ENCODE peak calls at places on chromosomes 13 and 19, in seven cellular contexts. R is left ventricle myocardium inferior, L is retinal pigment epithelial cell, J is astrocyte of the spinal cord, G is breast epithelium, M is upper lobe of right lung, H is IMR-90. T is an unnamed sample.

GRCh38 chr13:43911871-43912270 is 32.2 kb downstream of the LACC1 start:
- DNase-seq in R (no peak), L (no peak), J (no peak), G (no peak), M (no peak), H (no peak), T (no peak)

GRCh38 chr19:48487944-48488343 is 18.8 kb downstream of the CYTH2 start:
- DNase-seq in R (peak), L (peak), J (peak), G (peak), M (peak), H (peak), T (no peak)

GRCh38 chr19:41351339-41352245 is 2.1 kb downstream of the TGFB1 start:
- DNase-seq in R (peak), L (no peak), J (peak), G (no peak), M (peak), H (peak), T (no peak)

GRCh38 chr19:31553844-31554215 is 204.6 kb upstream of the TSHZ3 start:
- DNase-seq in R (no peak), L (no peak), J (no peak), G (no peak), M (no peak), H (no peak), T (no peak)

GRCh38 chr13:102960959-102961358 is 105.3 kb downstream of the SLC10A2 start:
- DNase-seq in R (no peak), L (no peak), J (no peak), G (no peak), M (no peak), H (no peak), T (no peak)

GRCh38 chr19:31349160-31349881 is at the start of gene TSHZ3:
- DNase-seq in R (peak), L (no peak), J (peak), G (no peak), M (peak), H (peak), T (no peak)

GRCh38 chr19:10334340-10335148 is 1.2 kb upstream of the RAVER1 start:
- DNase-seq in R (peak), L (peak), J (peak), G (peak), M (peak), H (peak), T (peak)

GRCh38 chr13:54383604-54384003 is 1355.0 kb downstream of the OLFM4 start:
- DNase-seq in R (no peak), L (no peak), J (no peak), G (no peak), M (no peak), H (no peak), T (no peak)

GRCh38 chr19:48806518-48806817 is 4.4 kb downstream of the BCAT2 start:
- DNase-seq in R (no peak), L (no peak), J (peak), G (no peak), M (no peak), H (no peak), T (no peak)

GRCh38 chr13:21071894-21072293 is 10.5 kb upstream of the LATS2 start:
- DNase-seq in R (no peak), L (no peak), J (no peak), G (no peak), M (no peak), H (no peak), T (no peak)

GRCh38 chr13:62194371-62194770 is 778.7 kb upstream of the PCDH20 start:
- DNase-seq in R (no peak), L (no peak), J (no peak), G (no peak), M (no peak), H (no peak), T (no peak)

GRCh38 chr19:5877427-5877826 is 7.1 kb upstream of the FUT5 start:
- DNase-seq in R (no peak), L (no peak), J (no peak), G (no peak), M (no peak), H (no peak), T (no peak)

GRCh38 chr13:103282571-103283450 is 216.6 kb upstream of the SLC10A2 start:
- DNase-seq in R (no peak), L (peak), J (peak), G (no peak), M (no peak), H (peak), T (peak)

GRCh38 chr13:24071423-24072075 is 89.0 kb upstream of the SPATA13 start:
- DNase-seq in R (no peak), L (no peak), J (peak), G (no peak), M (no peak), H (peak), T (no peak)

GRCh38 chr19:15201374-15202023 is 704 bp upstream of the NOTCH3 start:
- DNase-seq in R (no peak), L (no peak), J (no peak), G (no peak), M (no peak), H (no peak), T (no peak)
- H3K4me3 ChIP-seq in R (peak), L (peak), J (peak), G (no peak), M (peak), H (peak), T (no peak)

DNA sequence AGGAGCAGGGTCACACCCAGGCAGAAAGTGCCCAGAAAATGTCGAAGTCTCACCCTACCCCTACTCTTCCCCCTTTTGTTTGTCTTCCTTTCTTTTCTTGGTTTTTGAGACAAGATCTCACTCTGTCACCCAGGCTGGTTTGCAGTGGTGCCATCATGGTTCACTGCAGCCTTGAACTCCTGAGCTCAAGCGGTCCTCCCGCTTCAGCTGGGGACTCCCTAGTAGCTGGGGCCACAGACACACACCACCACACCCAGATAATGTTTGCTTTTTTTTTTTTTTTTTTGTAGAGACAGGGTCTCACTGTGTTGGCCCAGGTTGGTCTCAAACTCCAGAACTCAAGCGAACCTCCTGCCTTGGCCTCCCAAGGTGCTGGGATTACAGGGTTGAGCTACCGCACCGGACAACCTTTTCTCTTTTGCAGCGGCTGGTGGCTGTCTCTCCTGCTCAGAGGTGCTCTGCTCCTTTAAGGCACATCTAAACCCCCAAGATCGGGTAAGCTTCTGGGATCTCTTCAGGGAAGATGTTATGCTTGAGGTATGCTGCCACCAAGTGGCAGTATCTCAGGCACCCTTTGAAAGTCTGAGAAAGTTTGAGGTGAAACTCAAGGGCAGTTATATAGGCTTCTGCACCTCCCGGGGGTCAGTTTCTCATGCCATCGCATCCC is 22.4 kb upstream of the EBI3 start:
- DNase-seq in R (no peak), L (no peak), J (peak), G (no peak), M (no peak), H (peak), T (no peak)
- TF ChIP-seq CTCF in R (peak), L (peak), J (peak), G (no peak), M (no peak), H (peak), T (peak)

GRCh38 chr13:49464621-49465325 is 20.7 kb downstream of the SETDB2 start:
- DNase-seq in R (no peak), L (no peak), J (peak), G (no peak), M (no peak), H (peak), T (no peak)

GRCh38 chr13:49472186-49472585 is 23.6 kb upstream of the PHF11 start:
- DNase-seq in R (no peak), L (no peak), J (no peak), G (no peak), M (no peak), H (peak), T (no peak)

DNA sequence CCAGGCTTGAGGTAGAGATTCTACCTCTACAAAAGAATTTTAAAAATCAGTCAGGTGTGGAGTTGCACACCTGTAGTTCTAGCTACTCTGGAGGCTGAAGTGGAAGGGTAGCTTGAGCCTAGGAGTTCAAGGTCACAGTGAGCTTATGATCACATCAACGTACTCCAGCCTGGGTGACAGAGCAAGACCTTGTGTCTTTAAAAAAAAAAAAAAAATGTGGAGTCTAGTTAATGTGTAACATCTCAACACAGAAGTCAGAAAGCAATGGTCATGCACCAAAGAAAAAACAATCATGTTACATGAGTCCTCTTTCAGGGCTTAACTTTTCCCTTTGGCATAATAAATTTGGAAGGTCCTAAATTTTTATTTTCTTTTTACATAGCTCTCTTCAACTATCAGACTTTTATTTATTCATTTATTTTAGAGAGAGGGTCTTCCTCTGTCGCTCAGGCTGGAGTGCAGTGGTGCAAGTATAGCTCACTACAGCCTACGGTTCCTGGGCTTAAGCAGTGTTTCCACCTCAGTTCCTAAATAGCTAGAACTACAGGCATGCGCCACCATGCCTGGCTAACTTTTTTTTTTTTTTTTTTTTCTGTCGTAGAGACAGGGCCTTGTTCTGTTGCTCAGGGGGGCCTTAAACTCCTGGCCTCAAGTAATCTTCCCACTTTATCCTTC is 22.3 kb downstream of the SETDB2 start:
- DNase-seq in R (no peak), L (no peak), J (no peak), G (no peak), M (no peak), H (no peak), T (peak)
- H3K4me3 ChIP-seq in R (no peak), L (no peak), J (no peak), G (no peak), M (no peak), H (no peak), T (peak)

DNA sequence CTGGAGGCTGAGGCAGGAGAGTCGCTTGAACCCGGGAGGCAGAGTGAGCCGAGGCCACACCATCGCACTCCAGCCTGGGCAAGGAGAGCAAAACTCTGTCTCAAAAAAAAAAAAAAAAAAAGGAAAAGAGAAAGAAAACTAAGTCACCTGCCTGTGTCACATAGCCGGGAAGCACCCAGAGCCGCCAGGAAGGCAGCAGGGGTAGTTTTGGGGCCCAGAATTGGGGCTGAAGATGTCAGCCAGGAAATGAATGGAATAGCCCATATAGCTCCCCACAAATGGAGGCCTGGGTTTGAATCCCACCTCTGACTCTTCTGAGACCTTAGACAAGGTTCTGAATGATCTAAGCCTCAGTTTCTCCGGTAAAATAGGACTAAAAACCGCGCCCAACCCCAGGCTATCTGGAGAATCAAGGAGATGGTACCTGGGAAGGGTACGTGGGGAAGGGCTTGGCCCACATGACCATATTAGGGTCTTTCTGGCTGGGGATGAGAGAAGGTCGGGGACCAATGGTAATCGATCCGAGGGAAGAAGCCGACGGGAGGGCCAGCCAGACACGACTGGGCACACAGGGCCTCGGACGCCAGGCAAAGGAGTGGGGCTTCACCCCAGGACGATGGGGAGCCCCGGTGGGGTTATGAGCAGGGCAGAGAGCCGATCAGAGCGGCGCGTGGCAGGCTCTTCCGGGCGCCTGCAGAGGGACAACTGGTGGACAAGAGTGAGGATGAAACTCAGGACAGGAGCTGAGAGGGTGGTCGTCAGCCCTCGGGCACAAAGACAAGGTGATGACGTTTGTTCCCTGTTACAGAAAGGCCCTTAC is 14.4 kb downstream of the CCDC124 start:
- DNase-seq in R (no peak), L (no peak), J (no peak), G (no peak), M (no peak), H (no peak), T (no peak)
- TF ChIP-seq CTCF in R (peak), L (no peak), J (no peak), G (no peak), M (no peak), H (no peak), T (peak)